ENCODE peak calls at places on chromosomes 2 and 18, in eight cellular contexts. L, X, T, B, H, I, K and R are unnamed samples.
A peak's percentile ranks its signal among the peaks of the same experiment; 100 is the strongest.

GRCh38 chr2:160427629-160428424 is 65.8 kb downstream of the RBMS1 start:
- DNase-seq in I (no peak), H (no peak), K (peak; percentile 69), X (no peak), T (no peak), L (no peak), B (no peak), R (no peak)

GRCh38 chr2:106030287-106031268 is 163.5 kb downstream of the UXS1 start:
- DNase-seq in T (no peak), H (no peak), B (no peak), I (no peak), L (peak; percentile 68), X (no peak), K (peak; percentile 61), R (no peak)

GRCh38 chr2:217225596-217225995 is 365.7 kb upstream of the TNP1 start:
- DNase-seq in T (no peak), K (no peak), L (no peak), X (no peak), H (no peak), B (no peak), I (no peak), R (no peak)

GRCh38 chr18:56861244-56861643 is 210.1 kb downstream of the WDR7 start:
- DNase-seq in T (no peak), X (no peak), B (no peak), I (peak; percentile 66), K (no peak), H (peak; percentile 96), L (no peak), R (no peak)

GRCh38 chr2:207828361-207829057 is 58.8 kb upstream of the FZD5 start:
- DNase-seq in L (no peak), T (no peak), B (no peak), H (no peak), I (peak; percentile 60), X (no peak), K (peak; percentile 28), R (no peak)

GRCh38 chr2:112048887-112049286 is 6.2 kb upstream of the TMEM87B start:
- DNase-seq in K (peak; percentile 74), T (no peak), L (no peak), B (peak; percentile 39), I (peak; percentile 60), H (peak; percentile 28), X (no peak), R (peak; percentile 28)

GRCh38 chr2:21415234-21415633 is 291.5 kb downstream of the TDRD15 start:
- DNase-seq in T (no peak), X (no peak), H (no peak), B (peak; percentile 44), L (no peak), K (no peak), I (peak; percentile 16), R (no peak)

GRCh38 chr2:12725238-12726187 is 8.8 kb downstream of the TRIB2 start:
- DNase-seq in H (no peak), X (no peak), K (peak; percentile 27), I (no peak), B (no peak), L (no peak), T (no peak), R (no peak)

GRCh38 chr18:76932026-76932819 is 109.9 kb downstream of the ZNF236 start:
- DNase-seq in I (no peak), K (peak; percentile 41), X (no peak), T (no peak), H (no peak), B (no peak), L (no peak), R (no peak)

GRCh38 chr2:96161785-96162367 is 16.6 kb upstream of the DUSP2 start:
- DNase-seq in I (no peak), X (no peak), L (no peak), H (no peak), K (no peak), T (no peak), B (no peak), R (no peak)

GRCh38 chr2:203811491-203812221 is 55.9 kb upstream of the CTLA4 start:
- DNase-seq in K (peak; percentile 93), L (peak; percentile 79), T (no peak), X (peak; percentile 80), H (no peak), B (no peak), I (no peak), R (no peak)

GRCh38 chr2:66981074-66981473 is 416.1 kb upstream of the ETAA1 start:
- DNase-seq in B (no peak), I (no peak), L (no peak), X (no peak), K (no peak), T (no peak), H (no peak), R (no peak)

GRCh38 chr2:67846341-67847070 is 216.3 kb downstream of the C1D start:
- DNase-seq in H (peak; percentile 92), T (peak; percentile 8), B (peak; percentile 55), K (peak; percentile 94), X (no peak), L (peak; percentile 57), I (peak; percentile 88), R (peak; percentile 92)

GRCh38 chr18:69444221-69444620 is 43.5 kb downstream of the DOK6 start:
- DNase-seq in B (no peak), T (no peak), X (no peak), I (no peak), K (no peak), L (no peak), H (no peak), R (peak; percentile 4)

GRCh38 chr18:69267895-69268294 is 132.8 kb upstream of the DOK6 start:
- DNase-seq in B (no peak), X (no peak), L (no peak), T (no peak), K (no peak), H (no peak), I (no peak), R (no peak)

GRCh38 chr2:75241696-75242095 is 42.4 kb upstream of the TACR1 start:
- DNase-seq in I (no peak), L (no peak), K (peak; percentile 32), X (no peak), B (peak; percentile 11), T (no peak), H (peak; percentile 0), R (no peak)

GRCh38 chr2:71831208-71831577 is 316.5 kb downstream of the CYP26B1 start:
- DNase-seq in I (no peak), B (no peak), K (peak; percentile 42), X (no peak), L (no peak), H (no peak), T (no peak), R (no peak)

GRCh38 chr2:13201924-13202323 is 485.2 kb downstream of the TRIB2 start:
- DNase-seq in H (no peak), T (no peak), L (no peak), B (no peak), I (peak; percentile 39), K (peak; percentile 6), X (no peak), R (no peak)

GRCh38 chr2:24824966-24825882 is 32.0 kb downstream of the CENPO start:
- DNase-seq in X (no peak), K (no peak), B (peak; percentile 53), I (no peak), T (no peak), L (peak; percentile 72), H (no peak), R (no peak)